ENCODE peak calls at places on chromosomes 7 and 10, in eight cellular contexts. D, G, N, P, I, U, Q and W are unnamed samples.

GRCh38 chr7:128247640-128248194 is 6.6 kb downstream of the LEP start:
- DNase-seq in D (no peak), G (no peak), N (no peak), P (no peak), I (no peak), U (no peak), Q (no peak), W (peak; percentile 18)

GRCh38 chr10:35934637-35934995 is 292.5 kb upstream of the FZD8 start:
- DNase-seq in D (no peak), G (no peak), N (no peak), P (no peak), I (no peak), U (no peak), Q (no peak), W (no peak)

GRCh38 chr7:55129409-55130078 is 110.7 kb downstream of the EGFR start:
- DNase-seq in D (no peak), G (no peak), N (no peak), P (no peak), I (no peak), U (no peak), Q (no peak), W (no peak)

GRCh38 chr7:85204061-85204460 is 17.2 kb upstream of the SEMA3D start:
- DNase-seq in D (no peak), G (no peak), N (no peak), P (no peak), I (no peak), U (no peak), Q (no peak), W (no peak)

GRCh38 chr7:81492910-81493309 is 276.9 kb downstream of the HGF start:
- DNase-seq in D (no peak), G (no peak), N (no peak), P (no peak), I (no peak), U (no peak), Q (no peak), W (no peak)

GRCh38 chr10:76433161-76434005 is 1002.0 kb downstream of the LRMDA start:
- DNase-seq in D (no peak), G (no peak), N (no peak), P (no peak), I (no peak), U (no peak), Q (no peak), W (no peak)

GRCh38 chr7:5296015-5296621 is 13.4 kb downstream of the SLC29A4 start:
- DNase-seq in D (no peak), G (no peak), N (peak; percentile 15), P (no peak), I (peak; percentile 14), U (no peak), Q (no peak), W (no peak)

GRCh38 chr7:123944395-123944794 is 19.4 kb downstream of the SPAM1 start:
- DNase-seq in D (no peak), G (no peak), N (no peak), P (no peak), I (no peak), U (no peak), Q (no peak), W (no peak)

GRCh38 chr10:117740696-117741222 is 198.2 kb downstream of the EMX2 start:
- DNase-seq in D (no peak), G (no peak), N (no peak), P (no peak), I (no peak), U (no peak), Q (no peak), W (no peak)

GRCh38 chr7:150940446-150941102 is 37.5 kb downstream of the KCNH2 start:
- DNase-seq in D (no peak), G (peak; percentile 39), N (no peak), P (no peak), I (no peak), U (no peak), Q (no peak), W (no peak)

GRCh38 chr10:5089869-5090268 is 4.3 kb upstream of the AKR1C3 start:
- DNase-seq in D (no peak), G (no peak), N (no peak), P (peak; percentile 66), I (no peak), U (no peak), Q (no peak), W (peak; percentile 24)

GRCh38 chr10:118585234-118585633 is 10.2 kb downstream of the PRLHR start:
- DNase-seq in D (no peak), G (no peak), N (no peak), P (no peak), I (no peak), U (no peak), Q (no peak), W (no peak)

GRCh38 chr10:17038627-17039026 is 91.0 kb downstream of the CUBN start:
- DNase-seq in D (no peak), G (no peak), N (no peak), P (no peak), I (no peak), U (no peak), Q (peak; percentile 83), W (no peak)

GRCh38 chr7:53422291-53422690 is 386.9 kb downstream of the POM121L12 start:
- DNase-seq in D (no peak), G (no peak), N (no peak), P (no peak), I (no peak), U (no peak), Q (no peak), W (no peak)

DNA sequence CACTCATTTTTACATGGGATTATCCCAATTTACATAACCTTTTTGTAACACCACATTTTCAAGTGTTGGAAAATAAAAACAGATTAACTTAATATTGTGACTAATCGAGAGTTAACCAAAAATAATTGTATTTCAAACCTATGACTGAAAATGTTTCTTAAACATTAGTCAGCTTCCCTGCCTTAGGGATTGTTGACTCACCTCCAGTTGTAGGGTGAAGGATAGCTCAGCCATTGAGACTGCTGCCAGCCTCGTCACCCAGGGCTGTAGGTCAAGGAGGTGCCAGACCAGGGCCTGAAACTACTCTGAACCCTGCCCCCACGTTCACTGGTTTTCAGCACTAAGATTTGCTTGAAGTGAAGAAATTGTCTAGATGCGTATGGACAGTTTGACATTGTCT is 351.2 kb downstream of the GFRA1 start:
- DNase-seq in D (no peak), G (no peak), N (no peak), P (no peak), I (no peak), U (no peak), Q (no peak), W (peak; percentile 25)
- H3K4me3 ChIP-seq in D (no peak overlapping the region), G (no peak overlapping the region), N (no peak overlapping the region), P (no peak overlapping the region), I (no peak overlapping the region), U (no peak overlapping the region), Q (no peak overlapping the region), W (no peak overlapping the region)

GRCh38 chr10:124706462-124706857 is 37.7 kb downstream of the FAM53B start:
- DNase-seq in D (peak; percentile 46), G (no peak), N (no peak), P (no peak), I (no peak), U (peak; percentile 70), Q (no peak), W (no peak)
- H3K27ac ChIP-seq in D (peak overlapping the region; percentile 63), G (no peak overlapping the region), N (peak overlapping the region; percentile 72), P (no peak overlapping the region), I (no peak overlapping the region), U (peak overlapping the region; percentile 95), Q (peak overlapping the region; percentile 92), W (no peak overlapping the region)

DNA sequence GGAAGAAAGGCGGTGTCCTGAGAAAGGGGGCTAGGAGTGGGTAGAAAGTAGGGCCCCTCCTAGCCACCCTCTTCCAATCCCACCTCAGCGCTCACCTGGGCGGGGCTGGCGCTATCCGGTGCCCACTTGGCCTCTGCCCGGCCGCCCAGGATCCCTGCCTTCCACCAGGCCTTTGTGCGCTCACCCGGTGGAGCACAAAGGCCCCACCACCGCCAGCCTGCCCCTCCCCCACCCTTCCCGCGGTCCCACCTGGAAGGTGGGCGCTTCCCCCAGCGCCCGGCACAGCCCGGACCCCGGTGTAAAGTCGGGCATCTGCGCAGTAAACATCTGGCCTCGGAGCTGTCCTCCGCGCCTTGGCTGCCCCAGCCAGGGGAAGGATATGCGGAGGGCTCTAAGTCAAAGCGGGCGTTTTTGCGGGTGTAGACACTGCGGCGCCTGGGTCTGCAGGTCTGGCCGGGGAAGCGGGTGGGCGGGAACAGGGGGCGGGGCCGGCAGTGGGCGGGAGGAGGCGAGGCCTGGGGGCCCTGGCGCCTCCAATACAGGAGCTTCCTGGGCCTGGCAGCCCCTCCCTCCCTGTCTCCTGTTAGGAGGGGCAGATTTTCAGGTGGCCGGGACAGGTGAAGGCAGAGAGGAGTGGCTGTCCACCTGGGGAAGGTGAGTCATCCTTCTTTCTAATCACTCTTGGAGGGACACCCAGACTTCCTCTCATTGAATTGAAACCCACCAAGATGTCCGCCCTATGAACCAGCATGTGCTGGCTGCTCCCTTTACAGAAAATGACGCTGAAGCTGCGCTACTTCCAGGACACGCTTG is 49.3 kb downstream of the PNLIPRP2 start:
- DNase-seq in D (peak; percentile 82), G (no peak), N (no peak), P (no peak), I (no peak), U (no peak), Q (no peak), W (no peak)
- H3K4me3 ChIP-seq in D (no peak overlapping the region), G (peak overlapping the region; percentile 55), N (no peak overlapping the region), P (no peak overlapping the region), I (no peak overlapping the region), U (no peak overlapping the region), Q (no peak overlapping the region), W (no peak overlapping the region)

GRCh38 chr7:129767120-129768011 is 155.8 kb downstream of the NRF1 start:
- DNase-seq in D (no peak), G (no peak), N (no peak), P (no peak), I (no peak), U (peak; percentile 48), Q (no peak), W (no peak)

GRCh38 chr7:129769866-129770808 is 158.6 kb downstream of the NRF1 start:
- DNase-seq in D (no peak), G (no peak), N (no peak), P (no peak), I (no peak), U (peak; percentile 51), Q (no peak), W (no peak)

GRCh38 chr7:129771201-129771927 is 159.8 kb downstream of the NRF1 start:
- DNase-seq in D (peak; percentile 64), G (no peak), N (no peak), P (no peak), I (no peak), U (peak; percentile 66), Q (no peak), W (no peak)

GRCh38 chr7:129769400-129769774 is 157.9 kb downstream of the NRF1 start:
- DNase-seq in D (no peak), G (no peak), N (no peak), P (no peak), I (no peak), U (peak; percentile 63), Q (no peak), W (no peak)

DNA sequence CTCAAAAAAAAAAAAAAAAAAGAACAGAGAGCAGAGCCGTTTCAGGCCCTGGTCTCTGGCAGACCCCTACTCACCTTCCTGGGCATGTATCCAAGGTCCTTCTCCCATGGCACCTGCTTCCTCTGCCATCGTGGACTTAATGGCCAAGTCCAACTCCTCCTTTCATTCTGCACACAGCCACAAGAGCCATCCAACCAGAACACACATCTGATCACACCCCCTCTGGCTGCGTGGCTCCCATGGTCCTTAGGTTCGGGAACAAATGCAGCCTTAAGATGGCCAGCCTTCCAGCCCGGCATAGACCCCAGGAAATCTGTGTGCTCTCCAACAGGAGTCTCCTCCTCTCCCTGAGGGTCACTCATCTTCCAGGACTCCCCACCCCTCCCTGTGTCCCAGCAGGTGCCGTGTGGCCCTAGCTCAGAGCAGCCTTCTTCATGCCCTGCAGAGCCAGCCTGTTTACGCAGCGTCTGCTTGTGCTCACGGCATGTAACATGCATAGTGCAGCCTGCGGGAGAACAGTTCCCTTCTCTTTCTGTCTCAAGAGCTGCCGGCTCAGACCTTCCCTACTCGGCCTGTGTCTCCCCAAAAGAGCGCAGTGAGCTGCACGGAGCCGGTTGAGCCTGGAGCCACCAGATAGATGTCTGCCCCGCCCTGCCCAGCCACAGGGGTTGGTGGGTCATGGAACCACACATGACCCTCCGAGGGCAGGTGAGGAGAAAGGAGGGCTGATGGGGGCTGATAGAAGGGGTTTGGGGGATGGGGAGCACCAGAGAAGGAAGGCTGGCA is 157.3 kb downstream of the NRF1 start:
- DNase-seq in D (no peak), G (no peak), N (no peak), P (no peak), I (no peak), U (peak; percentile 64), Q (no peak), W (no peak)
- H3K27ac ChIP-seq in D (no peak overlapping the region), G (no peak overlapping the region), N (no peak overlapping the region), P (no peak overlapping the region), I (peak overlapping the region; percentile 78), U (no peak overlapping the region), Q (no peak overlapping the region), W (no peak overlapping the region)